ENCODE peak calls at places on chromosome 18, in four cellular contexts. F is esophagus muscularis mucosa, T is ovary, I is A549. P is an unnamed sample.
A peak's percentile ranks its signal among the peaks of the same experiment; 100 is the strongest.

GRCh38 chr18:56256659-56257058 is 381.7 kb downstream of the TXNL1 start:
- DNase-seq in F (no peak), T (no peak), I (no peak), P (no peak)

GRCh38 chr18:45497595-45498269 is 117.5 kb upstream of the SLC14A2 start:
- DNase-seq in F (no peak), T (no peak), I (no peak), P (no peak)

GRCh38 chr18:65938592-65939372 is 188.0 kb downstream of the CDH7 start:
- DNase-seq in F (no peak), T (no peak), I (peak; percentile 59), P (peak; percentile 14)

GRCh38 chr18:49155410-49155809 is 204.6 kb upstream of the SMAD7 start:
- DNase-seq in F (no peak), T (no peak), I (no peak), P (no peak)

GRCh38 chr18:9181275-9181674 is 44.7 kb downstream of the ANKRD12 start:
- DNase-seq in F (no peak), T (no peak), I (no peak), P (no peak)

GRCh38 chr18:51617167-51617566 is 419.7 kb upstream of the MEX3C start:
- DNase-seq in F (no peak), T (no peak), I (peak; percentile 77), P (no peak)

GRCh38 chr18:8142131-8142711 is 467.0 kb upstream of the RAB12 start:
- DNase-seq in F (no peak), T (no peak), I (no peak), P (no peak)

GRCh38 chr18:6997802-6998201 is 119.8 kb downstream of the LAMA1 start:
- DNase-seq in F (no peak), T (no peak), I (no peak), P (no peak)

GRCh38 chr18:48227206-48227605 is 182.0 kb downstream of the ZBTB7C start:
- DNase-seq in F (peak; percentile 55), T (no peak), I (no peak), P (no peak)

GRCh38 chr18:68234676-68235075 is 480.2 kb downstream of the TMX3 start:
- DNase-seq in F (no peak), T (no peak), I (no peak), P (no peak)

GRCh38 chr18:56890632-56891031 is 239.5 kb downstream of the WDR7 start:
- DNase-seq in F (no peak), T (no peak), I (peak; percentile 57), P (no peak)

GRCh38 chr18:59332986-59333385 is 14.5 kb upstream of the CPLX4 start:
- DNase-seq in F (no peak), T (no peak), I (no peak), P (no peak)

GRCh38 chr18:2912357-2913299 is 65.8 kb downstream of the EMILIN2 start:
- DNase-seq in F (no peak), T (no peak), I (no peak), P (no peak)

GRCh38 chr18:48441405-48441881 is 32.3 kb upstream of the ZBTB7C start:
- DNase-seq in F (no peak), T (peak; percentile 56), I (no peak), P (no peak)

GRCh38 chr18:79947054-79947755 is 4.2 kb downstream of the SLC66A2 start:
- DNase-seq in F (no peak), T (no peak), I (no peak), P (peak; percentile 9)

GRCh38 chr18:9708057-9708881 is at the start of gene RAB31:
- DNase-seq in F (no peak), T (peak; percentile 85), I (peak; percentile 44), P (peak; percentile 74)

GRCh38 chr18:58507881-58508280 is 121.0 kb downstream of the ALPK2 start:
- DNase-seq in F (no peak), T (no peak), I (no peak), P (no peak)

GRCh38 chr18:10851824-10852225 is 297.5 kb downstream of the PIEZO2 start:
- DNase-seq in F (no peak), T (no peak), I (peak; percentile 31), P (no peak)

GRCh38 chr18:79315589-79315988 is 80.1 kb upstream of the NFATC1 start:
- DNase-seq in F (no peak), T (no peak), I (no peak), P (no peak)

GRCh38 chr18:45249306-45249705 is 366.0 kb upstream of the SLC14A2 start:
- DNase-seq in F (no peak), T (no peak), I (no peak), P (no peak)

GRCh38 chr18:44342946-44343345 is 337.7 kb upstream of the SETBP1 start:
- DNase-seq in F (no peak), T (no peak), I (no peak), P (no peak)

GRCh38 chr18:79897940-79898625 is 53.4 kb downstream of the SLC66A2 start:
- DNase-seq in F (no peak), T (no peak), I (no peak), P (peak; percentile 6)

GRCh38 chr18:45775241-45775676 is 50.2 kb upstream of the SIGLEC15 start:
- DNase-seq in F (peak; percentile 96), T (peak; percentile 61), I (peak; percentile 85), P (peak; percentile 61)

GRCh38 chr18:62183578-62184195 is 3.2 kb downstream of the PIGN start:
- DNase-seq in F (no peak), T (no peak), I (peak; percentile 52), P (no peak)

GRCh38 chr18:51447351-51447896 is 249.9 kb upstream of the MEX3C start:
- DNase-seq in F (no peak), T (no peak), I (no peak), P (peak; percentile 15)

GRCh38 chr18:76657428-76657827 is 162.4 kb upstream of the ZNF516 start:
- DNase-seq in F (no peak), T (no peak), I (no peak), P (no peak)

GRCh38 chr18:57110295-57110694 is 36.6 kb upstream of the BOD1L2 start:
- DNase-seq in F (no peak), T (no peak), I (no peak), P (no peak)

GRCh38 chr18:49456794-49457193 is 3.7 kb downstream of the DYM start:
- DNase-seq in F (no peak), T (no peak), I (no peak), P (no peak)

GRCh38 chr18:9053814-9054213 is 48.7 kb upstream of the NDUFV2 start:
- DNase-seq in F (no peak), T (no peak), I (no peak), P (no peak)

GRCh38 chr18:48834421-48835011 is 116.2 kb downstream of the SMAD7 start:
- DNase-seq in F (no peak), T (no peak), I (peak; percentile 71), P (peak; percentile 69)

GRCh38 chr18:63177822-63178525 is 141.6 kb downstream of the BCL2 start:
- DNase-seq in F (no peak), T (no peak), I (no peak), P (peak; percentile 82)

GRCh38 chr18:7878265-7879173 is 311.4 kb downstream of the PTPRM start:
- DNase-seq in F (no peak), T (no peak), I (peak; percentile 74), P (no peak)

GRCh38 chr18:4282954-4283353 is 172.2 kb downstream of the DLGAP1 start:
- DNase-seq in F (no peak), T (no peak), I (no peak), P (no peak)

GRCh38 chr18:79867666-79868065 is 69.9 kb downstream of the KCNG2 start:
- DNase-seq in F (no peak), T (no peak), I (no peak), P (no peak)

GRCh38 chr18:79393181-79393598 is 2.5 kb upstream of the NFATC1 start:
- DNase-seq in F (no peak), T (peak; percentile 57), I (no peak), P (no peak)

GRCh38 chr18:8988262-8988871 is 114.1 kb upstream of the NDUFV2 start:
- DNase-seq in F (no peak), T (peak; percentile 49), I (peak; percentile 65), P (peak; percentile 57)

GRCh38 chr18:12376718-12377555 is at the start of gene AFG3L2:
- DNase-seq in F (peak; percentile 100), T (peak; percentile 100), I (peak; percentile 98), P (peak; percentile 100)
- TF ChIP-seq POLR2A in F (peak; percentile 88), T (peak; percentile 98), I (peak; percentile 88), P (peak; percentile 74)

DNA sequence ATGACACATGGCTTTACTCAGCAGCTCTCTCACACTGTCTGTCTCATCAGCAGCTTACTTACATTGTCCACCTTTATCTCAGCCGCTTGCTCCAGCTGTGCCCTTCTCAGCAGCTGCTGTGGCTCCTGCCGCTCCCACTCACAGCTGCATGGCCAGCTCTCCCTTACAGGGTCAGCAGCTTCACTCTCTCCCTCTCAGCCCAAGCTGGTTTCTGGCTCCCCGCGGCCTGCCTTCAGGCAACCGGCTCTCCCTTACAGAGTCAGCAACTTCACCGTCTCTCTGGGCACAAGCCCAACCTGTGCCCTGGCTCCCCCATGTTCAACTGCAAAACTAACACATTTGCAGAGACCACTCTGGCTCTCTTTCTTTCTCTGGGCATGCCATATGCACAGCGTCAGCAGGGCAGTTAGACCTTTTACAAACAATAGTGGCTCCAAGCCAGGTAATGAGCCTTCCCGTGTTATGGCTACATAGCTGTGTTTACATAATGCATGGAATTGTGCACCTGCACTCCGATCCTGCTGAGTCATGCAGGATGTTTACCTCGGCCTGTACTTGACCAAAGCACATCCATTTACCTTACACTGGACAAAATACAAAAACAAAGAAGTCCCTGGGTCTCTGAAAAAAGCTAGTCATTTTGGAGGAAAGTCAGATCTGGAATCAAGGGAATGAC is 167.3 kb downstream of the DOK6 start:
- DNase-seq in F (no peak), T (no peak), I (peak; percentile 16), P (no peak)
- TF ChIP-seq EP300 in F (no peak), T (no peak), I (no peak), P (no peak)

DNA sequence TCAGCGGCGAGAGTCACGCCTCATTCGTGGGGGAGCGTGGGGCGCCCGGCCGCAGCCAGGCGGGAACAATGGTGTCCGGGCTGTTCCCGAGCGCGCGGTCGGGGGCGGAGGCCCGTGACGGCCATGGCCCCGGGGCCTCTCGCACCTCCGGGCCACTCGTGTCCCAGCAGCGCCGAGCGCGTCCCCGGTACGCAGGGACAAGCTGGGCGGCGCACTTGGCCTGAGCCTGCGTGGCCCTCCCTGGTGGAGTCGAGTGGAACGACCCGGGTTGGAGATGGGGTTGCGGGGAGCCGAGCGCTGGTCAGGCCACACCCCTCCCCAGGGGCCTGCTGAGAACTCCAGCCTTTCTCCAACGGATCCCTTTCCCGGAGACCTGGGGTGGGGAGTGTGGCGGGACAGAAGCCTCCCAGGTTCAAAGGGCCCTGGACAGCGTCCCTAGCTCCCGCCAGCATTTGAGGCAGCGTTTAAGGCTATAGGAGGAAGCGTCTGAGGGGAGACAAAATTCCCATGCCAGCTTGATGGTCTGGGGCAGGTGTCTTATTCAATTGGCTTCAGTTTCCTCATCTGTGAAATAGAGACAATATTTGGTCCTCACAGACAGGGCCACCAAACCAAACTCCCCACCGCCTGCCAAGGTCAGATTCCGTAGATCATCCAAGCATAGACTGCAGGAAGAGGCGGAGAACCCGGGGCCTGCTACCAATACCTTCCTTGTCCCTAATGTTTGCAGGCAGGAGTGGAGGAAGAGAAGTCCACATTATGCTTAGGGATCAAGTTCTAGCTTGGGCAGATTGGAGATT is 545 bp downstream of the CNDP2 start:
- DNase-seq in F (no peak), T (peak; percentile 69), I (peak; percentile 51), P (peak; percentile 70)
- TF ChIP-seq POLR2A in F (no peak), T (peak; percentile 28), I (no peak), P (no peak)

DNA sequence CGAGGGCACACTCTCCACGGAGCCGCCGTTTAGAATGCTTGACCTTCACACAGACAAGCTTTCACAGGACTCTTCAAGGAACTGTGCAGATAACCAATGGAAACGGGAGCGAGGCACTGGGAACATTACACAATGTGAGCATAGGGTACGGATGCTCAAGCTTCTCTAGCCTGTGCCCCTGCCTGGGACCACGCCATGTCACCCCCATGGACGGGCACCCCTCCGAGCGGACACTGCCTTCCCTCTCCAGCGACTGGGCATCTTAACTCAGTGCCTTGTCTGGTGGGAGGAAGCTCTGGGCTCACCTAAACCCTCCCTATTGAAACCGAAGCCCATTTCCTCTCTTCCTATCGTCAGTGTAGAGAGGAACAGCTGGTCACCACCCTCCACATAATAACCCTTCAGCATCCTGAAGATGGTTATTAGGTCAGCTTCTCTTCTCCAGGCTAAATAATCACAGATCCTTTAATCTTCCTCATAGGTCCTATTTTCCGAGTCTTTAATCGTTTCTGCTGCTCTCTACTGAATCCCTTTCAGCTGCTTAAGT is 626.7 kb downstream of the GALR1 start:
- DNase-seq in F (no peak), T (no peak), I (no peak), P (no peak)
- TF ChIP-seq EP300 in F (no peak), T (no peak), I (no peak), P (no peak)